ENCODE peak calls at places on chromosomes 12 and 14, in ten cellular contexts. M, Y, J, A, I, S, B, U, E and Q are unnamed samples.

GRCh38 chr14:37122288-37122687 is 50.1 kb downstream of the SLC25A21 start:
- DNase-seq in M (no peak), Y (no peak), J (no peak), A (peak; percentile 7), I (peak; percentile 85), S (no peak), B (no peak), U (no peak), E (no peak), Q (no peak)

GRCh38 chr12:74454109-74454508 is 83.5 kb upstream of the ATXN7L3B start:
- DNase-seq in M (no peak), Y (no peak), J (no peak), A (no peak), I (no peak), S (no peak), B (no peak), U (no peak), E (no peak), Q (no peak)

GRCh38 chr12:129887047-129887568 is 16.7 kb downstream of the TMEM132D start:
- DNase-seq in M (no peak), Y (no peak), J (no peak), A (no peak), I (no peak), S (no peak), B (no peak), U (no peak), E (no peak), Q (no peak)

GRCh38 chr12:7916936-7917335 is 19.1 kb downstream of the SLC2A3 start:
- DNase-seq in M (no peak), Y (no peak), J (no peak), A (no peak), I (no peak), S (no peak), B (no peak), U (no peak), E (no peak), Q (no peak)

GRCh38 chr14:88184956-88185355 is 138.1 kb downstream of the KCNK10 start:
- DNase-seq in M (no peak), Y (no peak), J (no peak), A (no peak), I (no peak), S (no peak), B (no peak), U (no peak), E (no peak), Q (no peak)

GRCh38 chr12:34215213-34215892 is 193.1 kb downstream of the ALG10 start:
- DNase-seq in M (no peak), Y (no peak), J (no peak), A (no peak), I (no peak), S (no peak), B (no peak), U (no peak), E (no peak), Q (no peak)

GRCh38 chr12:34356233-34356987 is 334.1 kb downstream of the ALG10 start:
- DNase-seq in M (no peak), Y (no peak), J (no peak), A (no peak), I (no peak), S (no peak), B (no peak), U (no peak), E (no peak), Q (no peak)

GRCh38 chr14:68800361-68800760 is 7.5 kb upstream of the ZFP36L1 start:
- DNase-seq in M (no peak), Y (no peak), J (no peak), A (no peak), I (no peak), S (no peak), B (no peak), U (peak; percentile 5), E (no peak), Q (no peak)

GRCh38 chr12:27517961-27518668 is 5.9 kb upstream of the PPFIBP1 start:
- DNase-seq in M (no peak), Y (no peak), J (no peak), A (no peak), I (no peak), S (no peak), B (no peak), U (no peak), E (no peak), Q (no peak)

GRCh38 chr14:95222870-95223398 is 65.6 kb upstream of the DICER1 start:
- DNase-seq in M (peak; percentile 90), Y (no peak), J (peak; percentile 32), A (no peak), I (peak; percentile 50), S (peak; percentile 28), B (no peak), U (no peak), E (no peak), Q (no peak)

GRCh38 chr12:53757095-53757770 is 5.5 kb upstream of the CISTR start:
- DNase-seq in M (peak; percentile 89), Y (peak; percentile 78), J (peak; percentile 48), A (peak; percentile 86), I (peak; percentile 55), S (peak; percentile 82), B (peak; percentile 63), U (peak; percentile 76), E (peak; percentile 81), Q (peak; percentile 82)

GRCh38 chr12:52415870-52416750 is 10.0 kb upstream of the KRT82 start:
- DNase-seq in M (no peak), Y (peak; percentile 63), J (peak; percentile 62), A (no peak), I (peak; percentile 71), S (peak; percentile 90), B (peak; percentile 20), U (peak; percentile 61), E (peak; percentile 57), Q (peak; percentile 26)

GRCh38 chr14:99565383-99565782 is 38.6 kb downstream of the CCDC85C start:
- DNase-seq in M (peak; percentile 84), Y (no peak), J (no peak), A (no peak), I (no peak), S (no peak), B (no peak), U (no peak), E (no peak), Q (no peak)

GRCh38 chr12:9635014-9635413 is 27.3 kb upstream of the KLRB1 start:
- DNase-seq in M (no peak), Y (no peak), J (no peak), A (no peak), I (no peak), S (no peak), B (no peak), U (no peak), E (no peak), Q (no peak)

GRCh38 chr14:61563162-61563511 is 132.2 kb upstream of the HIF1A start:
- DNase-seq in M (peak; percentile 44), Y (no peak), J (no peak), A (no peak), I (no peak), S (no peak), B (no peak), U (no peak), E (no peak), Q (no peak)

GRCh38 chr12:108046633-108047032 is 82.5 kb upstream of the WSCD2 start:
- DNase-seq in M (no peak), Y (no peak), J (no peak), A (no peak), I (no peak), S (peak; percentile 65), B (no peak), U (no peak), E (no peak), Q (no peak)

GRCh38 chr12:63353559-63353958 is 202.6 kb upstream of the AVPR1A start:
- DNase-seq in M (no peak), Y (no peak), J (no peak), A (no peak), I (peak; percentile 2), S (no peak), B (no peak), U (no peak), E (no peak), Q (no peak)

GRCh38 chr12:94141004-94141764 is 7.2 kb upstream of the PLXNC1 start:
- DNase-seq in M (no peak), Y (no peak), J (no peak), A (no peak), I (no peak), S (no peak), B (no peak), U (no peak), E (no peak), Q (no peak)

GRCh38 chr12:94139816-94140215 is 8.6 kb upstream of the PLXNC1 start:
- DNase-seq in M (no peak), Y (no peak), J (no peak), A (no peak), I (no peak), S (no peak), B (no peak), U (no peak), E (no peak), Q (no peak)

GRCh38 chr12:94141892-94142291 is 6.5 kb upstream of the PLXNC1 start:
- DNase-seq in M (no peak), Y (no peak), J (no peak), A (no peak), I (no peak), S (no peak), B (no peak), U (no peak), E (no peak), Q (no peak)

GRCh38 chr12:94143444-94143843 is 4.9 kb upstream of the PLXNC1 start:
- DNase-seq in M (no peak), Y (no peak), J (no peak), A (no peak), I (no peak), S (no peak), B (no peak), U (no peak), E (no peak), Q (no peak)

GRCh38 chr12:94140556-94140955 is 7.8 kb upstream of the PLXNC1 start:
- DNase-seq in M (no peak), Y (no peak), J (no peak), A (no peak), I (peak; percentile 10), S (no peak), B (no peak), U (no peak), E (no peak), Q (peak; percentile 36)
- TF ChIP-seq CTCF in M (peak; percentile 15), Y (no peak), J (no peak), A (peak; percentile 28), I (peak; percentile 44), S (no peak), B (no peak), U (no peak), E (no peak), Q (peak; percentile 32)

GRCh38 chr12:127785936-127786335 is 481.0 kb upstream of the TMEM132C start:
- DNase-seq in M (no peak), Y (no peak), J (no peak), A (no peak), I (no peak), S (no peak), B (no peak), U (no peak), E (no peak), Q (no peak)
- TF ChIP-seq POLR2A in M (no peak), Y (no peak), J (no peak), A (no peak), I (no peak), S (no peak), B (no peak), U (no peak), E (no peak), Q (no peak)

GRCh38 chr12:6469609-6470374 is 685 bp downstream of the VAMP1 start:
- DNase-seq in M (no peak), Y (no peak), J (no peak), A (no peak), I (no peak), S (no peak), B (no peak), U (no peak), E (no peak), Q (no peak)
- TF ChIP-seq CTCF in M (no peak), Y (no peak), J (no peak), A (no peak), I (no peak), S (no peak), B (no peak), U (no peak), E (no peak), Q (no peak)

GRCh38 chr14:102826751-102827675 is 49.8 kb downstream of the TRAF3 start:
- DNase-seq in M (no peak), Y (no peak), J (no peak), A (no peak), I (no peak), S (no peak), B (no peak), U (no peak), E (no peak), Q (no peak)
- TF ChIP-seq POLR2A in M (no peak), Y (no peak), J (no peak), A (no peak), I (no peak), S (no peak), B (no peak), U (no peak), E (no peak), Q (no peak)